ENCODE peak calls at places on chromosomes 7 and 10, in five cellular contexts. S is heart right ventricle, G is Peyer's patch, K is astrocyte of the spinal cord, Q is AG10803. R is an unnamed sample.

GRCh38 chr7:117946201-117946633 is 73.0 kb upstream of the CTTNBP2 start:
- DNase-seq in K (peak), Q (no peak), G (no peak), S (no peak), R (no peak)

GRCh38 chr10:131685576-131685975 is 215.2 kb upstream of the PPP2R2D start:
- DNase-seq in S (no peak), G (no peak), Q (no peak), K (no peak), R (no peak)

GRCh38 chr7:66015440-66016130 is 33.6 kb upstream of the GUSB start:
- DNase-seq in S (no peak), G (no peak), Q (no peak), K (no peak), R (no peak)

GRCh38 chr7:44310221-44310848 is 15.1 kb downstream of the CAMK2B start:
- DNase-seq in S (no peak), G (no peak), Q (no peak), K (no peak), R (peak)

GRCh38 chr7:27062946-27063345 is 32.9 kb downstream of the HOXA1 start:
- DNase-seq in Q (peak), G (no peak), S (no peak), K (no peak), R (no peak)

GRCh38 chr7:101935521-101936141 is 118.2 kb downstream of the CUX1 start:
- DNase-seq in S (peak), G (no peak), Q (no peak), K (no peak), R (no peak)

GRCh38 chr7:35267372-35267771 is 13.5 kb upstream of the TBX20 start:
- DNase-seq in G (no peak), S (no peak), Q (no peak), K (no peak), R (no peak)

GRCh38 chr10:73247509-73248258 is 629 bp upstream of the DNAJC9 start:
- DNase-seq in G (no peak), K (no peak), S (no peak), Q (no peak), R (no peak)

GRCh38 chr7:100655908-100656674 is at the start of gene ACTL6B:
- DNase-seq in Q (no peak), G (no peak), K (peak), S (peak), R (peak)

GRCh38 chr10:97766996-97767924 is 4.5 kb downstream of the SFRP5 start:
- DNase-seq in Q (no peak), G (no peak), K (no peak), S (no peak), R (no peak)

GRCh38 chr10:102324061-102324460 is 71.4 kb upstream of the NFKB2 start:
- DNase-seq in K (no peak), Q (peak), G (no peak), S (no peak), R (no peak)

GRCh38 chr10:125479059-125479458 is 203.9 kb downstream of the TEX36 start:
- DNase-seq in G (no peak), K (peak), Q (no peak), S (no peak), R (no peak)

GRCh38 chr7:108324053-108325038 is 131.9 kb downstream of the NRCAM start:
- DNase-seq in S (no peak), Q (no peak), K (no peak), G (no peak), R (no peak)

GRCh38 chr7:18590744-18591340 is 95.3 kb downstream of the HDAC9 start:
- DNase-seq in S (no peak), Q (peak), G (no peak), K (peak), R (no peak)

GRCh38 chr7:155709453-155709852 is 65.0 kb downstream of the RBM33 start:
- DNase-seq in G (no peak), K (no peak), S (no peak), Q (no peak), R (no peak)

GRCh38 chr10:71040326-71040725 is 152.0 kb upstream of the PCBD1 start:
- DNase-seq in S (no peak), Q (no peak), K (no peak), G (no peak), R (no peak)

GRCh38 chr7:150951521-150951920 is 26.6 kb downstream of the KCNH2 start:
- DNase-seq in Q (no peak), G (no peak), S (no peak), K (no peak), R (no peak)

GRCh38 chr10:57338823-57339558 is 928.7 kb downstream of the IPMK start:
- DNase-seq in Q (peak), S (no peak), G (no peak), K (peak), R (peak)

GRCh38 chr7:67553378-67553777 is 556.7 kb downstream of the TYW1 start:
- DNase-seq in G (no peak), K (no peak), Q (peak), S (no peak), R (no peak)

GRCh38 chr7:156222151-156222550 is 409.9 kb upstream of the SHH start:
- DNase-seq in Q (no peak), G (no peak), K (no peak), S (no peak), R (no peak)

GRCh38 chr10:63795461-63795860 is 274.3 kb downstream of the REEP3 start:
- DNase-seq in G (no peak), Q (no peak), S (no peak), K (no peak), R (no peak)

GRCh38 chr10:129323877-129324276 is 143.2 kb upstream of the MGMT start:
- DNase-seq in S (no peak), G (no peak), K (no peak), Q (no peak), R (no peak)

GRCh38 chr7:17339952-17340351 is 41.5 kb downstream of the AHR start:
- DNase-seq in Q (no peak), G (no peak), K (no peak), S (no peak), R (no peak)

GRCh38 chr10:33552290-33552689 is 217.8 kb upstream of the NRP1 start:
- DNase-seq in G (no peak), S (no peak), K (no peak), Q (no peak), R (no peak)

GRCh38 chr10:95644935-95645334 is 11.6 kb downstream of the ALDH18A1 start:
- DNase-seq in Q (no peak), S (no peak), G (no peak), K (no peak), R (no peak)

GRCh38 chr7:128833939-128834310 is 3.7 kb downstream of the FLNC start:
- DNase-seq in K (no peak), Q (peak), S (no peak), G (no peak), R (no peak)

GRCh38 chr10:30550967-30551815 is 78.4 kb downstream of the LYZL2 start:
- DNase-seq in S (no peak), G (no peak), Q (no peak), K (no peak), R (no peak)

GRCh38 chr10:126902157-126902556 is 3.1 kb upstream of the DOCK1 start:
- DNase-seq in S (no peak), K (peak), G (no peak), Q (peak), R (no peak)

GRCh38 chr7:50393547-50394252 is 56.5 kb downstream of the FIGNL1 start:
- DNase-seq in G (peak), Q (no peak), K (no peak), S (no peak), R (no peak)

GRCh38 chr7:112360681-112361080 is 89.6 kb upstream of the IFRD1 start:
- DNase-seq in Q (peak), S (no peak), K (no peak), G (no peak), R (no peak)

GRCh38 chr10:89503151-89503550 is 32.2 kb downstream of the SLC16A12 start:
- DNase-seq in S (no peak), Q (no peak), G (no peak), K (no peak), R (no peak)

GRCh38 chr7:51366930-51367613 is 50.5 kb upstream of the COBL start:
- DNase-seq in S (no peak), G (no peak), K (peak), Q (peak), R (peak)

GRCh38 chr7:11171569-11172192 is 198.0 kb downstream of the PHF14 start:
- DNase-seq in Q (no peak), S (no peak), G (no peak), K (no peak), R (no peak)

GRCh38 chr10:58438340-58438739 is 53.1 kb downstream of the TFAM start:
- DNase-seq in K (peak), S (no peak), Q (peak), G (no peak), R (no peak)

GRCh38 chr7:117009705-117010361 is 56.5 kb downstream of the ST7 start:
- DNase-seq in Q (no peak), G (no peak), S (no peak), K (no peak), R (no peak)

GRCh38 chr7:121351682-121352081 is 22.9 kb downstream of the WNT16 start:
- DNase-seq in K (no peak), S (no peak), G (no peak), Q (no peak), R (no peak)
- TF ChIP-seq CTCF in K (no peak), S (no peak), G (no peak), Q (no peak), R (peak)

GRCh38 chr10:90787906-90788491 is 69.8 kb downstream of the HTR7 start:
- DNase-seq in S (no peak), K (peak), Q (peak), G (no peak), R (peak)
- TF ChIP-seq CTCF in S (peak), K (peak), Q (peak), G (peak), R (peak)

GRCh38 chr7:1708640-1709249 is 38.7 kb downstream of the ELFN1 start:
- DNase-seq in K (no peak), S (no peak), Q (no peak), G (no peak), R (no peak)

GRCh38 chr7:1709281-1709680 is 39.2 kb downstream of the ELFN1 start:
- DNase-seq in K (no peak), S (no peak), G (no peak), Q (no peak), R (no peak)

GRCh38 chr7:1707756-1708611 is 37.9 kb downstream of the ELFN1 start:
- DNase-seq in G (no peak), S (no peak), K (no peak), Q (no peak), R (no peak)

GRCh38 chr7:1710936-1711335 is 40.9 kb downstream of the ELFN1 start:
- DNase-seq in G (no peak), Q (no peak), S (no peak), K (no peak), R (no peak)

DNA sequence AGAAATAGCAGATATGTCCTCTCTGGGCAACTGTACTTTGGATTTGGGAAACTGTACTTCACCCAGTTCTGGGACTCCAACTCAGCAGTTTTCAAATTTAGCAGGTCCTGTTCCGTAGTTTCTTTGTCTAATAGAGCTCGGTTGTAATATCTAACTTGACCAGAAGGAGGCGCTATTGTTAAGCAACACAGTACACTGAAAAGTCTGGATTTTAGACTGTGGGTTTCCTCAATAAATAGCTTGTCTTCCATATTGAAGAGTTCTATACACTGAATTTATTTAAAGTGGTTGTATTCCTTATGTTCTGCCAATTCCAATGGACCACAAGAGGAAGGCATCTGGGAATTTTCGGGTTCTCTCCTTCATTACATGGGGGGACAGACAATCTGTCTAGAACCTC is 39.8 kb downstream of the ELFN1 start:
- DNase-seq in S (no peak), K (no peak), G (no peak), Q (no peak), R (no peak)
- TF ChIP-seq CTCF in S (peak), K (peak), G (peak), Q (peak), R (peak)

GRCh38 chr7:74405191-74405898 is 48.4 kb upstream of the GTF2IRD1 start:
- DNase-seq in S (peak), K (no peak), Q (no peak), G (no peak), R (peak)
- TF ChIP-seq CTCF in S (peak), K (peak), Q (no peak), G (no peak), R (peak)

R was measured in neural crest cell.